ENCODE peak calls at places on chromosome 18, in eight cellular contexts. G, U, J, Z, K, C, F and V are unnamed samples.

GRCh38 chr18:22734812-22735627 is 198.1 kb upstream of the RBBP8 start:
- DNase-seq in G (no peak), J (peak), C (no peak), U (no peak), F (no peak), K (no peak), Z (no peak), V (no peak)

GRCh38 chr18:3652380-3653262 is 202.6 kb downstream of the TGIF1 start:
- DNase-seq in U (no peak), C (peak), Z (peak), J (peak), K (peak), G (peak), F (peak), V (no peak)

GRCh38 chr18:51211552-51211951 is 14.1 kb upstream of the MEX3C start:
- DNase-seq in C (no peak), J (peak), Z (peak), F (peak), G (peak), K (peak), U (no peak), V (no peak)

GRCh38 chr18:58172031-58172430 is 128.0 kb downstream of the NEDD4L start:
- DNase-seq in F (no peak), C (no peak), K (no peak), G (no peak), U (no peak), Z (no peak), J (no peak), V (no peak)

GRCh38 chr18:28854964-28855363 is 678.0 kb upstream of the CDH2 start:
- DNase-seq in Z (no peak), U (no peak), K (no peak), J (peak), F (no peak), C (no peak), G (no peak), V (peak)

GRCh38 chr18:7059276-7059675 is 58.3 kb downstream of the LAMA1 start:
- DNase-seq in C (no peak), G (no peak), U (no peak), K (no peak), J (no peak), Z (no peak), F (no peak), V (no peak)

GRCh38 chr18:56645415-56646016 is 5.6 kb upstream of the WDR7 start:
- DNase-seq in U (no peak), J (no peak), K (no peak), G (peak), F (no peak), C (no peak), Z (no peak), V (no peak)

GRCh38 chr18:26230497-26230896 is 4.3 kb downstream of the TAF4B start:
- DNase-seq in C (no peak), U (no peak), F (no peak), K (no peak), J (no peak), Z (no peak), G (no peak), V (no peak)

GRCh38 chr18:9787126-9787525 is 79.0 kb downstream of the RAB31 start:
- DNase-seq in G (no peak), Z (no peak), F (no peak), J (no peak), K (no peak), U (no peak), C (no peak), V (no peak)

GRCh38 chr18:49878567-49878966 is 65.2 kb upstream of the ACAA2 start:
- DNase-seq in J (peak), C (no peak), U (no peak), F (no peak), K (no peak), G (peak), Z (no peak), V (no peak)

GRCh38 chr18:54358495-54358793 is 738 bp downstream of the C18orf54 start:
- DNase-seq in F (no peak), J (peak), U (no peak), Z (peak), C (no peak), K (no peak), G (peak), V (no peak)

GRCh38 chr18:55856191-55856590 is 268.2 kb upstream of the TCF4 start:
- DNase-seq in G (no peak), F (no peak), Z (no peak), K (peak), C (no peak), J (peak), U (no peak), V (peak)

GRCh38 chr18:37274988-37275590 is 290.5 kb downstream of the CELF4 start:
- DNase-seq in G (no peak), Z (no peak), F (no peak), J (no peak), U (no peak), K (no peak), C (no peak), V (no peak)

GRCh38 chr18:9825571-9826073 is 60.2 kb upstream of the TXNDC2 start:
- DNase-seq in G (no peak), Z (peak), J (peak), U (no peak), C (no peak), F (no peak), K (peak), V (no peak)